ENCODE peak calls at places on chromosome 10, in five cellular contexts. One of them, this sample, is unnamed. For H3K27me3, the result is how much of the 10 kb centered on the place peaks cover.

GRCh38 chr10:52486840-52487611 is 172.9 kb downstream of the DKK1 start:
- DNase-seq in MM.1S: peak
- DNase-seq in K562: no peak
- DNase-seq in spleen: no peak
- DNase-seq in heart right ventricle: no peak
- DNase-seq in this sample: no peak

GRCh38 chr10:80459047-80459865 is 5.1 kb downstream of the TSPAN14 start:
- DNase-seq in K562: peak
- DNase-seq in heart right ventricle: peak
- DNase-seq in spleen: peak
- DNase-seq in MM.1S: peak
- DNase-seq in this sample: peak

GRCh38 chr10:23351914-23352313 is 7.3 kb upstream of the C10orf67 start:
- DNase-seq in heart right ventricle: no peak
- DNase-seq in K562: no peak
- DNase-seq in spleen: no peak
- DNase-seq in MM.1S: no peak
- DNase-seq in this sample: no peak

GRCh38 chr10:46293832-46294640 is 7.2 kb downstream of the ANTXRL start:
- DNase-seq in MM.1S: no peak
- DNase-seq in spleen: peak
- DNase-seq in heart right ventricle: no peak
- DNase-seq in K562: no peak
- DNase-seq in this sample: peak

GRCh38 chr10:106181491-106181890 is 983.0 kb downstream of the SORCS1 start:
- DNase-seq in heart right ventricle: no peak
- DNase-seq in spleen: no peak
- DNase-seq in MM.1S: no peak
- DNase-seq in K562: no peak
- DNase-seq in this sample: no peak

GRCh38 chr10:119393019-119393418 is 149.5 kb downstream of the RGS10 start:
- DNase-seq in MM.1S: no peak
- DNase-seq in spleen: no peak
- DNase-seq in heart right ventricle: no peak
- DNase-seq in K562: no peak
- DNase-seq in this sample: no peak

GRCh38 chr10:126215767-126216166 is 172.5 kb downstream of the ADAM12 start:
- DNase-seq in K562: no peak
- DNase-seq in spleen: no peak
- DNase-seq in MM.1S: no peak
- DNase-seq in heart right ventricle: no peak
- DNase-seq in this sample: no peak

GRCh38 chr10:123611243-123611642 is 54.9 kb upstream of the GPR26 start:
- DNase-seq in K562: no peak
- DNase-seq in heart right ventricle: no peak
- DNase-seq in MM.1S: no peak
- DNase-seq in spleen: no peak
- DNase-seq in this sample: no peak

GRCh38 chr10:94088926-94089381 is 95.2 kb downstream of the PLCE1 start:
- DNase-seq in heart right ventricle: peak
- DNase-seq in spleen: no peak
- DNase-seq in K562: no peak
- DNase-seq in MM.1S: no peak
- DNase-seq in this sample: no peak

GRCh38 chr10:28754930-28755718 is 77.8 kb downstream of the BAMBI start:
- DNase-seq in heart right ventricle: no peak
- DNase-seq in spleen: no peak
- DNase-seq in MM.1S: no peak
- DNase-seq in K562: no peak
- DNase-seq in this sample: no peak

GRCh38 chr10:6778992-6779701 is 199.1 kb upstream of the PRKCQ start:
- DNase-seq in MM.1S: no peak
- DNase-seq in heart right ventricle: peak
- DNase-seq in K562: no peak
- DNase-seq in spleen: no peak
- DNase-seq in this sample: peak

GRCh38 chr10:34740321-34740720 is 74.8 kb downstream of the PARD3 start:
- DNase-seq in K562: no peak
- DNase-seq in heart right ventricle: no peak
- DNase-seq in spleen: no peak
- DNase-seq in MM.1S: no peak
- DNase-seq in this sample: no peak

GRCh38 chr10:92822964-92823363 is 25.4 kb upstream of the EXOC6 start:
- DNase-seq in heart right ventricle: no peak
- DNase-seq in spleen: no peak
- DNase-seq in MM.1S: peak
- DNase-seq in K562: no peak
- DNase-seq in this sample: no peak

GRCh38 chr10:71995880-71996597 is 31.8 kb downstream of the CHST3 start:
- DNase-seq in spleen: no peak
- DNase-seq in heart right ventricle: no peak
- DNase-seq in MM.1S: no peak
- DNase-seq in K562: no peak
- DNase-seq in this sample: no peak

GRCh38 chr10:125032474-125032873 is 90.6 kb downstream of the ZRANB1 start:
- DNase-seq in spleen: no peak
- DNase-seq in MM.1S: no peak
- DNase-seq in K562: no peak
- DNase-seq in heart right ventricle: no peak
- DNase-seq in this sample: no peak

GRCh38 chr10:11046766-11047165 is 29.1 kb downstream of the CELF2 start:
- DNase-seq in MM.1S: no peak
- DNase-seq in K562: no peak
- DNase-seq in heart right ventricle: no peak
- DNase-seq in spleen: no peak
- DNase-seq in this sample: no peak

GRCh38 chr10:97814996-97815395 is 34.6 kb upstream of the GOLGA7B start:
- DNase-seq in heart right ventricle: no peak
- DNase-seq in spleen: no peak
- DNase-seq in MM.1S: no peak
- DNase-seq in K562: no peak
- DNase-seq in this sample: no peak

GRCh38 chr10:33163941-33164824 is 170.3 kb downstream of the NRP1 start:
- DNase-seq in K562: no peak
- DNase-seq in spleen: no peak
- DNase-seq in MM.1S: no peak
- DNase-seq in heart right ventricle: no peak
- DNase-seq in this sample: no peak

GRCh38 chr10:11874568-11875182 is 51.5 kb downstream of the PROSER2 start:
- DNase-seq in spleen: peak
- DNase-seq in K562: peak
- DNase-seq in MM.1S: no peak
- DNase-seq in heart right ventricle: peak
- DNase-seq in this sample: no peak

GRCh38 chr10:62073429-62073828 is 171.9 kb downstream of the ARID5B start:
- DNase-seq in heart right ventricle: no peak
- DNase-seq in K562: no peak
- DNase-seq in spleen: no peak
- DNase-seq in MM.1S: no peak
- DNase-seq in this sample: no peak

GRCh38 chr10:119526606-119527592 is 15.6 kb downstream of the RGS10 start:
- DNase-seq in MM.1S: no peak
- DNase-seq in spleen: peak
- DNase-seq in heart right ventricle: no peak
- DNase-seq in K562: no peak
- DNase-seq in this sample: no peak

GRCh38 chr10:130655313-130656186 is 519.4 kb downstream of the GLRX3 start:
- DNase-seq in K562: no peak
- DNase-seq in heart right ventricle: no peak
- DNase-seq in spleen: no peak
- DNase-seq in MM.1S: no peak
- DNase-seq in this sample: no peak

GRCh38 chr10:14560794-14561765 is 213.6 kb downstream of the FAM107B start:
- DNase-seq in spleen: peak
- DNase-seq in heart right ventricle: no peak
- DNase-seq in MM.1S: no peak
- DNase-seq in K562: no peak
- DNase-seq in this sample: no peak

GRCh38 chr10:46516660-46517416 is 39.6 kb downstream of the GPRIN2 start:
- DNase-seq in MM.1S: no peak
- DNase-seq in K562: no peak
- DNase-seq in spleen: peak
- DNase-seq in heart right ventricle: no peak
- DNase-seq in this sample: peak

GRCh38 chr10:75414527-75414926 is 13.0 kb upstream of the ZNF503 start:
- DNase-seq in MM.1S: no peak
- DNase-seq in K562: no peak
- DNase-seq in spleen: no peak
- DNase-seq in heart right ventricle: no peak
- DNase-seq in this sample: no peak

GRCh38 chr10:131833446-131834080 is 67.2 kb upstream of the PPP2R2D start:
- DNase-seq in heart right ventricle: no peak
- DNase-seq in K562: no peak
- DNase-seq in MM.1S: no peak
- DNase-seq in spleen: peak
- DNase-seq in this sample: peak
- H3K27me3 ChIP-seq in heart right ventricle: under half
- H3K27me3 ChIP-seq in K562: under half
- H3K27me3 ChIP-seq in MM.1S: under half
- H3K27me3 ChIP-seq in spleen: under half
- H3K27me3 ChIP-seq in this sample: under half

GRCh38 chr10:77587424-77587806 is 50.2 kb downstream of the KCNMA1 start:
- DNase-seq in MM.1S: no peak
- DNase-seq in K562: no peak
- DNase-seq in spleen: peak
- DNase-seq in heart right ventricle: no peak
- DNase-seq in this sample: no peak

GRCh38 chr10:77583527-77583926 is 54.1 kb downstream of the KCNMA1 start:
- DNase-seq in MM.1S: no peak
- DNase-seq in spleen: peak
- DNase-seq in heart right ventricle: no peak
- DNase-seq in K562: no peak
- DNase-seq in this sample: no peak

GRCh38 chr10:77590344-77591237 is 47.0 kb downstream of the KCNMA1 start:
- DNase-seq in K562: no peak
- DNase-seq in heart right ventricle: no peak
- DNase-seq in MM.1S: no peak
- DNase-seq in spleen: peak
- DNase-seq in this sample: no peak

GRCh38 chr10:77588886-77589285 is 48.7 kb downstream of the KCNMA1 start:
- DNase-seq in heart right ventricle: no peak
- DNase-seq in K562: no peak
- DNase-seq in spleen: no peak
- DNase-seq in MM.1S: no peak
- DNase-seq in this sample: no peak

DNA sequence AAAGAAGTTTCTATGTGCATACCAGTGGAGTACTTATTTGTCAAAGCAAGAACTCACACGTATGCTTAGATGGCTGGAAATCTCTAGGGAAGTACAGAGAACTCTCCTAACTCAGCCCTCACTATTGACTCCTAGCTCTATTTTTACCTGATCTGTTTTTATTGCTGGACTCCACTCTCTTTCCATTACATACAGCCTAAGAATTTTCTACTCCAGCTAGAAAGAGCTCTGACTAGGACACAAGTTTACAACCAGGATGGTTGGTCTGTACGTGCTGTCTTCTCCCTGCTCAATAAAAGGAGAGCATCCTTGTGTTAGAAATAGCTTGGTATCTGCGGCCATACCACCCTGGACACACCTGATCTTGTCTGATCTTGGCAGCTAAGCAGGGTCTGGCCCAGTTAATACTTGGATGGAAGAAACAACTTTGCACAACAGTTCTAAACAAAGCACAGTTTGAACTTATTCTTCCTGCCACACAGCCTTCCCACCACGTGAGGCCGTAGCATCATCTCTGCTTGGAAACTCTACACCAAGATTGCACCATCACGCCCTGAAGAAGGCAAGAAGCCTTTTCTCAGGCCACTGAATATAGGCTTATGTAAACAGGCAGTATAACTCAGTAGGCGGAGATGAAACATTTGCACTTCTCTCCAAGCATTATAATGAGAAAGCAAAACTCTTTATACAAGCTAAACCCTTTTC is 50.7 kb downstream of the KCNMA1 start:
- DNase-seq in spleen: peak
- DNase-seq in heart right ventricle: no peak
- DNase-seq in MM.1S: no peak
- DNase-seq in K562: no peak
- DNase-seq in this sample: no peak
- TF ChIP-seq CTCF in spleen: no peak
- TF ChIP-seq CTCF in heart right ventricle: no peak
- TF ChIP-seq CTCF in MM.1S: no peak
- TF ChIP-seq CTCF in K562: no peak
- TF ChIP-seq CTCF in this sample: peak

DNA sequence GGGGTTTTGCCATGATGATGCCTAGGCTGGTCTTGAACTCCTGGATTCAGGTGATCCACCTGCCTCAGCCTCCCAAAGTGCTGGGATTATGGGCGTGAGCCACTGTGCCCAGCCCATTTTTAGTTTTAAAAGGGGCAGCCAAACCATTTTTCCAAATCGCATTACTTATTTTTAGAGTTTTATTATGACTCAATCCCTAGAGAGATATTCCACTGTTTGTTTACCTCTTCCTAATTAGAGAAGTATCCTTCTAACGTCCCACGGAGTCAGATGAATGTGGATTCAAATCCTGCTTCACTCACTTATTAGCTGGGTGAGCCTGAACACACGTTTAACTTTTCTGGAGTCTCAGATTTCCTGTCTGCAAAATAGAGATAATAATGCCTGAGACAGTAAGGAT is 15.2 kb downstream of the WNT8B start:
- DNase-seq in heart right ventricle: no peak
- DNase-seq in MM.1S: no peak
- DNase-seq in spleen: no peak
- DNase-seq in K562: no peak
- DNase-seq in this sample: no peak
- H3K27me3 ChIP-seq in heart right ventricle: under half
- H3K27me3 ChIP-seq in MM.1S: under half
- H3K27me3 ChIP-seq in spleen: under half
- H3K27me3 ChIP-seq in K562: under half
- H3K27me3 ChIP-seq in this sample: under half

GRCh38 chr10:102492983-102493382 is 9.5 kb downstream of the ACTR1A start:
- DNase-seq in K562: no peak
- DNase-seq in spleen: peak
- DNase-seq in MM.1S: no peak
- DNase-seq in heart right ventricle: no peak
- DNase-seq in this sample: no peak

GRCh38 chr10:102492344-102492939 is 10.1 kb downstream of the ACTR1A start:
- DNase-seq in MM.1S: no peak
- DNase-seq in K562: no peak
- DNase-seq in spleen: peak
- DNase-seq in heart right ventricle: no peak
- DNase-seq in this sample: no peak

GRCh38 chr10:102497545-102497944 is 5.0 kb downstream of the ACTR1A start:
- DNase-seq in spleen: no peak
- DNase-seq in heart right ventricle: no peak
- DNase-seq in K562: no peak
- DNase-seq in MM.1S: no peak
- DNase-seq in this sample: no peak

GRCh38 chr10:102491136-102491535 is 11.4 kb downstream of the ACTR1A start:
- DNase-seq in spleen: peak
- DNase-seq in K562: no peak
- DNase-seq in heart right ventricle: no peak
- DNase-seq in MM.1S: no peak
- DNase-seq in this sample: no peak

GRCh38 chr10:102493771-102494170 is 8.7 kb downstream of the ACTR1A start:
- DNase-seq in MM.1S: no peak
- DNase-seq in heart right ventricle: no peak
- DNase-seq in K562: no peak
- DNase-seq in spleen: peak
- DNase-seq in this sample: no peak
- TF ChIP-seq CTCF in MM.1S: no peak
- TF ChIP-seq CTCF in heart right ventricle: no peak
- TF ChIP-seq CTCF in K562: no peak
- TF ChIP-seq CTCF in spleen: no peak
- TF ChIP-seq CTCF in this sample: no peak

This sample was measured in RWPE2.